ENCODE peak calls at places on chromosomes 16 and 17, in six cellular contexts. One of them, this sample, is unnamed.

GRCh38 chr17:1904273-1905052 is 74.7 kb downstream of the RPA1 start:
- DNase-seq in PC-3: no peak
- DNase-seq in nucleus accumbens: no peak
- DNase-seq in naive B cell: no peak
- DNase-seq in activated naive CD8-positive, alpha-beta T cell treated with anti-CD3 and anti-CD28 coated beads, Interleukin-2, amount 50 U/mL, for 24 hours: no peak
- DNase-seq in Karpas-422: peak
- DNase-seq in this sample: no peak

GRCh38 chr16:11439790-11440656 is 94.8 kb downstream of the RMI2 start:
- DNase-seq in PC-3: no peak
- DNase-seq in nucleus accumbens: no peak
- DNase-seq in naive B cell: no peak
- DNase-seq in activated naive CD8-positive, alpha-beta T cell treated with anti-CD3 and anti-CD28 coated beads, Interleukin-2, amount 50 U/mL, for 24 hours: no peak
- DNase-seq in Karpas-422: peak
- DNase-seq in this sample: no peak

GRCh38 chr17:62819511-62820221 is 11.6 kb upstream of the MARCHF10 start:
- DNase-seq in PC-3: peak
- DNase-seq in nucleus accumbens: no peak
- DNase-seq in naive B cell: no peak
- DNase-seq in activated naive CD8-positive, alpha-beta T cell treated with anti-CD3 and anti-CD28 coated beads, Interleukin-2, amount 50 U/mL, for 24 hours: no peak
- DNase-seq in Karpas-422: no peak
- DNase-seq in this sample: no peak

GRCh38 chr16:56479469-56479868 is 28.1 kb downstream of the OGFOD1 start:
- DNase-seq in PC-3: no peak
- DNase-seq in nucleus accumbens: no peak
- DNase-seq in naive B cell: no peak
- DNase-seq in activated naive CD8-positive, alpha-beta T cell treated with anti-CD3 and anti-CD28 coated beads, Interleukin-2, amount 50 U/mL, for 24 hours: no peak
- DNase-seq in Karpas-422: no peak
- DNase-seq in this sample: no peak

GRCh38 chr17:48718781-48719641 is 3.3 kb downstream of the PRAC1 start:
- DNase-seq in PC-3: peak
- DNase-seq in nucleus accumbens: no peak
- DNase-seq in naive B cell: no peak
- DNase-seq in activated naive CD8-positive, alpha-beta T cell treated with anti-CD3 and anti-CD28 coated beads, Interleukin-2, amount 50 U/mL, for 24 hours: no peak
- DNase-seq in Karpas-422: no peak
- DNase-seq in this sample: no peak

GRCh38 chr17:30253316-30253715 is 17.8 kb upstream of the SLC6A4 start:
- DNase-seq in PC-3: no peak
- DNase-seq in nucleus accumbens: no peak
- DNase-seq in naive B cell: no peak
- DNase-seq in activated naive CD8-positive, alpha-beta T cell treated with anti-CD3 and anti-CD28 coated beads, Interleukin-2, amount 50 U/mL, for 24 hours: no peak
- DNase-seq in Karpas-422: no peak
- DNase-seq in this sample: no peak

GRCh38 chr17:72120878-72121163 is at the start of gene SOX9:
- DNase-seq in PC-3: peak
- DNase-seq in nucleus accumbens: peak
- DNase-seq in naive B cell: no peak
- DNase-seq in activated naive CD8-positive, alpha-beta T cell treated with anti-CD3 and anti-CD28 coated beads, Interleukin-2, amount 50 U/mL, for 24 hours: no peak
- DNase-seq in Karpas-422: peak
- DNase-seq in this sample: peak

GRCh38 chr16:12124742-12125141 is 148.2 kb downstream of the SNX29 start:
- DNase-seq in PC-3: no peak
- DNase-seq in nucleus accumbens: no peak
- DNase-seq in naive B cell: no peak
- DNase-seq in activated naive CD8-positive, alpha-beta T cell treated with anti-CD3 and anti-CD28 coated beads, Interleukin-2, amount 50 U/mL, for 24 hours: no peak
- DNase-seq in Karpas-422: peak
- DNase-seq in this sample: no peak

GRCh38 chr16:30948087-30948955 is 547 bp upstream of the ORAI3 start:
- DNase-seq in PC-3: peak
- DNase-seq in nucleus accumbens: peak
- DNase-seq in naive B cell: no peak
- DNase-seq in activated naive CD8-positive, alpha-beta T cell treated with anti-CD3 and anti-CD28 coated beads, Interleukin-2, amount 50 U/mL, for 24 hours: peak
- DNase-seq in Karpas-422: peak
- DNase-seq in this sample: peak

GRCh38 chr17:71975331-71975801 is 145.5 kb upstream of the SOX9 start:
- DNase-seq in PC-3: peak
- DNase-seq in nucleus accumbens: no peak
- DNase-seq in naive B cell: no peak
- DNase-seq in activated naive CD8-positive, alpha-beta T cell treated with anti-CD3 and anti-CD28 coated beads, Interleukin-2, amount 50 U/mL, for 24 hours: no peak
- DNase-seq in Karpas-422: no peak
- DNase-seq in this sample: no peak

GRCh38 chr16:21164521-21165168 is 6.2 kb downstream of the LDAF1 start:
- DNase-seq in PC-3: no peak
- DNase-seq in nucleus accumbens: no peak
- DNase-seq in naive B cell: no peak
- DNase-seq in activated naive CD8-positive, alpha-beta T cell treated with anti-CD3 and anti-CD28 coated beads, Interleukin-2, amount 50 U/mL, for 24 hours: no peak
- DNase-seq in Karpas-422: no peak
- DNase-seq in this sample: no peak

GRCh38 chr16:81469710-81470481 is 25.3 kb downstream of the CMIP start:
- DNase-seq in PC-3: no peak
- DNase-seq in nucleus accumbens: no peak
- DNase-seq in naive B cell: peak
- DNase-seq in activated naive CD8-positive, alpha-beta T cell treated with anti-CD3 and anti-CD28 coated beads, Interleukin-2, amount 50 U/mL, for 24 hours: no peak
- DNase-seq in Karpas-422: peak
- DNase-seq in this sample: no peak

GRCh38 chr17:82917656-82918345 is 78.0 kb upstream of the ZNF750 start:
- DNase-seq in PC-3: peak
- DNase-seq in nucleus accumbens: no peak
- DNase-seq in naive B cell: no peak
- DNase-seq in activated naive CD8-positive, alpha-beta T cell treated with anti-CD3 and anti-CD28 coated beads, Interleukin-2, amount 50 U/mL, for 24 hours: peak
- DNase-seq in Karpas-422: no peak
- DNase-seq in this sample: no peak

GRCh38 chr17:59790936-59791335 is 83.5 kb downstream of the VMP1 start:
- DNase-seq in PC-3: no peak
- DNase-seq in nucleus accumbens: no peak
- DNase-seq in naive B cell: no peak
- DNase-seq in activated naive CD8-positive, alpha-beta T cell treated with anti-CD3 and anti-CD28 coated beads, Interleukin-2, amount 50 U/mL, for 24 hours: no peak
- DNase-seq in Karpas-422: no peak
- DNase-seq in this sample: no peak

GRCh38 chr17:72967263-72967962 is 125.1 kb downstream of the SLC39A11 start:
- DNase-seq in PC-3: no peak
- DNase-seq in nucleus accumbens: no peak
- DNase-seq in naive B cell: no peak
- DNase-seq in activated naive CD8-positive, alpha-beta T cell treated with anti-CD3 and anti-CD28 coated beads, Interleukin-2, amount 50 U/mL, for 24 hours: no peak
- DNase-seq in Karpas-422: no peak
- DNase-seq in this sample: no peak